ENCODE peak calls at places on chromosomes 13 and 19, in ten cellular contexts. G is IMR-90; S is activated naive CD4-positive, alpha-beta T cell; M is GM23338; R is HS-5; X is caudate nucleus; C is stimulated activated CD8-positive, alpha-beta memory T cell treated with anti-CD3 and anti-CD28 coated beads, Interleukin-4, amount 100 ng/mL, for 4 hours; A is stimulated activated CD4-positive, alpha-beta T cell treated with anti-CD3 and anti-CD28 coated beads, Interleukin-4, amount 100 ng/mL, for 24 hours; O is epithelial cell of esophagus; V is omental fat pad. P is an unnamed sample.

GRCh38 chr19:31727536-31727935 is 378.3 kb upstream of the TSHZ3 start:
- DNase-seq in G (no peak), S (no peak), M (no peak), R (no peak), X (no peak), C (no peak), A (no peak), O (no peak), V (no peak), P (no peak)

GRCh38 chr19:38152461-38153379 is 71.3 kb downstream of the DPF1 start:
- DNase-seq in G (peak), S (no peak), M (no peak), R (no peak), X (no peak), C (no peak), A (no peak), O (peak), V (no peak), P (no peak)

GRCh38 chr13:20980420-20980819 is 77.9 kb upstream of the XPO4 start:
- DNase-seq in G (no peak), S (no peak), M (no peak), R (no peak), X (no peak), C (no peak), A (no peak), O (no peak), V (no peak), P (no peak)

GRCh38 chr19:38711726-38712153 is 32.5 kb downstream of the CAPN12 start:
- DNase-seq in G (peak), S (no peak), M (no peak), R (peak), X (no peak), C (no peak), A (no peak), O (no peak), V (no peak), P (no peak)

GRCh38 chr19:39141929-39142328 is 16.3 kb downstream of the PAK4 start:
- DNase-seq in G (no peak), S (no peak), M (no peak), R (no peak), X (no peak), C (no peak), A (no peak), O (no peak), V (no peak), P (no peak)

GRCh38 chr13:109880371-109881346 is 94.3 kb upstream of the IRS2 start:
- DNase-seq in G (no peak), S (no peak), M (no peak), R (no peak), X (no peak), C (no peak), A (no peak), O (no peak), V (no peak), P (no peak)

GRCh38 chr19:17985037-17985818 is 18.3 kb downstream of the KCNN1 start:
- DNase-seq in G (no peak), S (no peak), M (peak), R (no peak), X (no peak), C (no peak), A (no peak), O (no peak), V (no peak), P (no peak)

GRCh38 chr19:1302534-1303239 is 17.0 kb downstream of the EFNA2 start:
- DNase-seq in G (no peak), S (no peak), M (no peak), R (no peak), X (peak), C (no peak), A (no peak), O (no peak), V (no peak), P (no peak)

GRCh38 chr19:14347999-14348889 is 33.0 kb upstream of the ADGRE5 start:
- DNase-seq in G (no peak), S (peak), M (peak), R (no peak), X (peak), C (peak), A (peak), O (peak), V (peak), P (peak)

GRCh38 chr19:33052352-33052972 is 12.2 kb downstream of the RHPN2 start:
- DNase-seq in G (peak), S (no peak), M (no peak), R (no peak), X (no peak), C (no peak), A (no peak), O (peak), V (no peak), P (no peak)

GRCh38 chr19:406121-406711 is 2.7 kb downstream of the C2CD4C start:
- DNase-seq in G (no peak), S (no peak), M (no peak), R (no peak), X (no peak), C (no peak), A (no peak), O (no peak), V (no peak), P (no peak)

GRCh38 chr13:101146101-101146898 is 270.0 kb downstream of the NALCN start:
- DNase-seq in G (peak), S (no peak), M (no peak), R (no peak), X (no peak), C (no peak), A (no peak), O (no peak), V (no peak), P (no peak)

GRCh38 chr19:38626401-38626800 is 7.4 kb downstream of the EIF3K start:
- DNase-seq in G (no peak), S (no peak), M (no peak), R (no peak), X (no peak), C (no peak), A (no peak), O (no peak), V (no peak), P (no peak)

GRCh38 chr19:10617409-10618121 is 7.8 kb upstream of the SLC44A2 start:
- DNase-seq in G (peak), S (no peak), M (no peak), R (peak), X (no peak), C (no peak), A (no peak), O (peak), V (no peak), P (no peak)

GRCh38 chr19:42089191-42089750 is 13.3 kb downstream of the ZNF574 start:
- DNase-seq in G (no peak), S (no peak), M (peak), R (no peak), X (no peak), C (no peak), A (no peak), O (no peak), V (no peak), P (no peak)

P was measured in GM06990.